ENCODE peak calls at places on chromosomes 6 and 20, in four cellular contexts. Q is body of pancreas, E is uterus, A is cardiac muscle cell. K is an unnamed sample.

GRCh38 chr6:42781546-42781810 is 374 bp upstream of the BICRAL start:
- DNase-seq in A (no peak), Q (no peak), E (no peak), K (no peak)

GRCh38 chr6:154096316-154096715 is 57.3 kb downstream of the OPRM1 start:
- DNase-seq in Q (no peak), A (no peak), E (no peak), K (no peak)

GRCh38 chr6:158863646-158864045 is 44.5 kb upstream of the EZR start:
- DNase-seq in E (no peak), Q (no peak), A (no peak), K (peak; percentile 78)

GRCh38 chr20:8132632-8133587 is 844 bp downstream of the PLCB1 start:
- DNase-seq in Q (peak; percentile 69), A (peak; percentile 51), E (peak; percentile 36), K (no peak)

GRCh38 chr6:90103056-90103793 is 193.4 kb downstream of the BACH2 start:
- DNase-seq in Q (no peak), E (no peak), A (no peak), K (no peak)

GRCh38 chr20:62370115-62370806 is 3.1 kb upstream of the LAMA5 start:
- DNase-seq in A (peak; percentile 88), E (no peak), Q (no peak), K (no peak)

GRCh38 chr6:73747293-73747692 is 51.3 kb downstream of the CD109 start:
- DNase-seq in A (no peak), Q (no peak), E (no peak), K (no peak)

GRCh38 chr6:120077489-120077888 is 727.9 kb upstream of the MAN1A1 start:
- DNase-seq in A (peak; percentile 6), E (no peak), Q (no peak), K (peak; percentile 75)

GRCh38 chr20:1805161-1805581 is 90.0 kb upstream of the SIRPA start:
- DNase-seq in E (no peak), Q (no peak), A (no peak), K (peak; percentile 62)

GRCh38 chr6:125121894-125122293 is 31.7 kb upstream of the TPD52L1 start:
- DNase-seq in Q (no peak), A (no peak), E (no peak), K (no peak)

GRCh38 chr6:133918208-133918930 is 29.5 kb downstream of the TCF21 start:
- DNase-seq in E (no peak), A (no peak), Q (no peak), K (no peak)

GRCh38 chr20:52049001-52049731 is 142.4 kb downstream of the ZFP64 start:
- DNase-seq in Q (no peak), E (no peak), A (peak; percentile 45), K (peak; percentile 88)

GRCh38 chr20:58718729-58719128 is 26.1 kb downstream of the NPEPL1 start:
- DNase-seq in E (no peak), A (no peak), Q (peak; percentile 5), K (no peak)

GRCh38 chr6:89667872-89668556 is 29.5 kb upstream of the LYRM2 start:
- DNase-seq in Q (no peak), E (no peak), A (peak; percentile 54), K (peak; percentile 94)

DNA sequence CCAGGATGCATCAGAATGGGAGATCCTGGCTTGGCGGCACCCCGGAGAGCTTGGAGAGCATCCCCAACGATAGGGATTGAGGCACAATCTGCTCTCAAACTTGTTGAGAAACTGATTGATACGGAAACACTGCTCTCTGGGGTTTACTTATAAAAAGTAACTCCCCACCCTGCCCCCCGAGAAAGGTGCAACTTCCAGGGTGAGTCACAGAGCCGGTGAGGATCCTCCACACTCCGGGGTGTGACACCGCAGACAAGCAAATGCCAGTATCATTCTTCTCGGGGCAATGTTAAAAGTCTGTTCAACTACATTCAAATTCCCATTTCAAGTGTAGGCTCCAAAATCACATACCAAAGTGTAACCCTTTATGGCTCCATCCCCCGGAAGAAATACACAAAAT is 84.4 kb upstream of the MLN start:
- DNase-seq in A (no peak), E (no peak), Q (no peak), K (no peak)
- H3K27me3 ChIP-seq in A (peaks cover 16% of the 10 kb centered on the region), E (no peaks in the 10 kb centered on the region), Q (no peaks in the 10 kb centered on the region), K (no peaks in the 10 kb centered on the region)

DNA sequence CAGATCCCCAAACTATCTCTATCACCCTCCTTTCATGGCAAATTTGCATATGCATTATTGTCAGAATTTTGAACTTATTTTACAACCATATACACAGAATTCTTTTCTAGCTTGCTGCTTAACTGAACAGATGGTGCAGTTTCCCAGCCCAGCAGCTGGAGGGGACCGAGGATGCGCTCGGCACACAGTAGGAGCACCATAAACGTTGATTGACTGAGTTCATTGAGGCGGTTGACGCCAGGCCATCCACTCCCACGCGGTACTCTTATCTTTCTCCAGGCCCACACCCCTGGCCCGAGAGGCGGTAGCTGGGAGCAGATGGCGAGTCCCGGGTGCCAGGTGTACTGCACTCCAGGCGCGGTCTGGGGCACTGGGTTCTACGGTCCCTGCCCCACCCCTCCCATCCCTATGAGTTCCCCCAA is 6.8 kb upstream of the SOX4 start:
- DNase-seq in Q (no peak), A (no peak), E (no peak), K (no peak)
- H3K27me3 ChIP-seq in Q (no peaks in the 10 kb centered on the region), A (no peaks in the 10 kb centered on the region), E (no peaks in the 10 kb centered on the region), K (no peaks in the 10 kb centered on the region)

DNA sequence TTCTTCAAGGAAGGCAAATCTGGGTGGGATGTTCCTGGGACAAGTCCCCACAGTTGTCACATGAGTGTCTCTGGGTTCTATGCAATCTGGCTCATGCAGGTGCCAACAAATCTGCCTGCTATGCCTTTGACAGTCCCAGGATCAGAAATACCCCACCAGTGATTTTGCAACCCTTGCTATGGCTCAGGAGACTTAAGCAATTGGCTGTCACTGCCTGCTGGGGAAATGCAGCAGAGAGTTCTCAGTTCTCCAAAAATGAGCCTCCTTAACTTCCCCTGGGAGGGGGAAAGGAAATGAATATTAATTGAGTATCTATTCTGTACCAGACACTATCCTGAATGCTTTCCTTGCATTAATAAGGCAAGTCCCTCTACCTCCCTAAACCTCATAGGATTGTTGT is 30.3 kb upstream of the MAFB start:
- DNase-seq in A (no peak), Q (no peak), E (no peak), K (no peak)
- H3K27me3 ChIP-seq in A (no peaks in the 10 kb centered on the region), Q (no peaks in the 10 kb centered on the region), E (no peaks in the 10 kb centered on the region), K (no peaks in the 10 kb centered on the region)

GRCh38 chr20:60977896-60978295 is 274.2 kb upstream of the CDH4 start:
- DNase-seq in E (no peak), A (no peak), Q (no peak), K (no peak)
- H3K27me3 ChIP-seq in E (no peaks in the 10 kb centered on the region), A (no peaks in the 10 kb centered on the region), Q (no peaks in the 10 kb centered on the region), K (no peaks in the 10 kb centered on the region)

GRCh38 chr20:61311656-61312387 is 59.8 kb downstream of the CDH4 start:
- DNase-seq in E (no peak), A (no peak), Q (no peak), K (no peak)
- H3K27me3 ChIP-seq in E (no peaks in the 10 kb centered on the region), A (no peaks in the 10 kb centered on the region), Q (no peaks in the 10 kb centered on the region), K (no peaks in the 10 kb centered on the region)